ENCODE peak calls at places on chromosomes 3 and 15, in six cellular contexts. One of them, this sample, is unnamed.

GRCh38 chr3:28859897-28860296 is 421.0 kb upstream of the RBMS3 start:
- DNase-seq in H9: no peak
- DNase-seq in neuronal stem cell: no peak
- DNase-seq in IMR-90: no peak
- DNase-seq in H1: no peak
- DNase-seq in trophoblast cell: no peak
- DNase-seq in this sample: no peak

GRCh38 chr15:74843891-74844299 is 939 bp upstream of the ULK3 start:
- DNase-seq in H9: no peak
- DNase-seq in neuronal stem cell: no peak
- DNase-seq in IMR-90: no peak
- DNase-seq in H1: no peak
- DNase-seq in trophoblast cell: no peak
- DNase-seq in this sample: no peak

GRCh38 chr3:166263460-166263859 is 426.2 kb upstream of the BCHE start:
- DNase-seq in H9: no peak
- DNase-seq in neuronal stem cell: no peak
- DNase-seq in IMR-90: no peak
- DNase-seq in H1: no peak
- DNase-seq in trophoblast cell: no peak
- DNase-seq in this sample: no peak

GRCh38 chr15:27486036-27486435 is 515.1 kb downstream of the GABRG3 start:
- DNase-seq in H9: no peak
- DNase-seq in neuronal stem cell: no peak
- DNase-seq in IMR-90: no peak
- DNase-seq in H1: no peak
- DNase-seq in trophoblast cell: no peak
- DNase-seq in this sample: no peak

GRCh38 chr3:8970971-8971589 is 7.8 kb upstream of the RAD18 start:
- DNase-seq in H9: no peak
- DNase-seq in neuronal stem cell: peak
- DNase-seq in IMR-90: peak
- DNase-seq in H1: no peak
- DNase-seq in trophoblast cell: peak
- DNase-seq in this sample: peak

GRCh38 chr15:99121207-99121606 is 16.3 kb downstream of the SYNM start:
- DNase-seq in H9: no peak
- DNase-seq in neuronal stem cell: no peak
- DNase-seq in IMR-90: no peak
- DNase-seq in H1: no peak
- DNase-seq in trophoblast cell: no peak
- DNase-seq in this sample: no peak

GRCh38 chr3:49534581-49535495 is 19.4 kb upstream of the BSN start:
- DNase-seq in H9: peak
- DNase-seq in neuronal stem cell: peak
- DNase-seq in IMR-90: no peak
- DNase-seq in H1: peak
- DNase-seq in trophoblast cell: no peak
- DNase-seq in this sample: no peak

GRCh38 chr15:45499426-45499825 is 23.1 kb downstream of the SLC30A4 start:
- DNase-seq in H9: no peak
- DNase-seq in neuronal stem cell: no peak
- DNase-seq in IMR-90: no peak
- DNase-seq in H1: no peak
- DNase-seq in trophoblast cell: no peak
- DNase-seq in this sample: peak

GRCh38 chr15:51536965-51537574 is 85.5 kb downstream of the DMXL2 start:
- DNase-seq in H9: no peak
- DNase-seq in neuronal stem cell: no peak
- DNase-seq in IMR-90: peak
- DNase-seq in H1: no peak
- DNase-seq in trophoblast cell: no peak
- DNase-seq in this sample: peak

GRCh38 chr3:9976736-9977709 is 9.6 kb downstream of the EMC3 start:
- DNase-seq in H9: no peak
- DNase-seq in neuronal stem cell: no peak
- DNase-seq in IMR-90: peak
- DNase-seq in H1: no peak
- DNase-seq in trophoblast cell: peak
- DNase-seq in this sample: peak

GRCh38 chr3:70726966-70727365 is 414.5 kb upstream of the MDFIC2 start:
- DNase-seq in H9: no peak
- DNase-seq in neuronal stem cell: no peak
- DNase-seq in IMR-90: peak
- DNase-seq in H1: no peak
- DNase-seq in trophoblast cell: no peak
- DNase-seq in this sample: peak

GRCh38 chr3:134476306-134476705 is 9.5 kb downstream of the ANAPC13 start:
- DNase-seq in H9: no peak
- DNase-seq in neuronal stem cell: no peak
- DNase-seq in IMR-90: peak
- DNase-seq in H1: no peak
- DNase-seq in trophoblast cell: peak
- DNase-seq in this sample: peak

DNA sequence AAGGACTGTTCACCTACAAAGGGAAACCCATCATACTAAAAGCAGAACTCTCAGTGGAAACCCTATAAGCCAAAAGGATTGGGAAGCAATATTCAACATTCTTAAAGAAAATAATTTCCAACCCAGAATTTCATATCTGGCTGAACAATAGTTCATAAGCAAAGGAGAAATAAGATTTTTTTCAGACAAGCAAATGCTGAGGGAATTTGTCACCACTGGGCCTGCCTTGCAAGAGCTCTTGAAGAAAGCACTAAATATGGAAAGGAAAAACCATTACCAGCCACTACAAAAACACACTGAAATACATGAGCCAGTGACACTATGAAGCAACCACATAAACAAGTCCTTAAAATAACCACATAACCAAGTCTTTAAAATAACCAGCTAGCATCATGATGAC is 28.9 kb upstream of the DCBLD2 start:
- DNase-seq in H9: no peak
- DNase-seq in neuronal stem cell: no peak
- DNase-seq in IMR-90: no peak
- DNase-seq in H1: no peak
- DNase-seq in trophoblast cell: no peak
- DNase-seq in this sample: no peak
- H4K91ac ChIP-seq in H9: no peak
- H4K91ac ChIP-seq in neuronal stem cell: no peak
- H4K91ac ChIP-seq in IMR-90: no peak
- H4K91ac ChIP-seq in H1: no peak
- H4K91ac ChIP-seq in trophoblast cell: no peak
- H4K91ac ChIP-seq in this sample: no peak

DNA sequence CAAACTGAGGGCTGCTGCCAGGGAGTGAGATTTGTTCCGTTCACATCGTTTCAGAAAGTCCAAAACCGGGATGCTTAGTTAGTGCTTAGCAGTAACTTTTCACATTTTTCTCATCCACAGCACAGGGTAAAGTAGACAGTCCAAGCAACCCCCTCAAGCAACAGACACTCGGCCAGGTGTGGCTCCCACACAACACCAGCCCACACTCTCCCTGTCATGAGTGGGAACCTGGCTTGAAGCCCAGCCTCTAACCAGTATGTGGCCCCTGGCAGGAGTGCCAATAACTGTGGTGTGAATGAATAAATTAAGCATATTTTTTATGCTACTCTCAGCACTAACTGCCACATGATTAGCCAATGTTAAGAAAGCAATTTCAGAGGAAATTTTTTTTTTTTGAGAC is 9.9 kb downstream of the IL17RD start:
- DNase-seq in H9: no peak
- DNase-seq in neuronal stem cell: no peak
- DNase-seq in IMR-90: no peak
- DNase-seq in H1: no peak
- DNase-seq in trophoblast cell: no peak
- DNase-seq in this sample: no peak
- H4K91ac ChIP-seq in H9: no peak
- H4K91ac ChIP-seq in neuronal stem cell: no peak
- H4K91ac ChIP-seq in IMR-90: no peak
- H4K91ac ChIP-seq in H1: no peak
- H4K91ac ChIP-seq in trophoblast cell: no peak
- H4K91ac ChIP-seq in this sample: no peak

GRCh38 chr3:123218990-123219389 is 17.2 kb downstream of the SEC22A start:
- DNase-seq in H9: no peak
- DNase-seq in neuronal stem cell: no peak
- DNase-seq in IMR-90: no peak
- DNase-seq in H1: no peak
- DNase-seq in trophoblast cell: no peak
- DNase-seq in this sample: no peak
- H4K91ac ChIP-seq in H9: no peak
- H4K91ac ChIP-seq in neuronal stem cell: no peak
- H4K91ac ChIP-seq in IMR-90: no peak
- H4K91ac ChIP-seq in H1: no peak
- H4K91ac ChIP-seq in trophoblast cell: no peak
- H4K91ac ChIP-seq in this sample: no peak

DNA sequence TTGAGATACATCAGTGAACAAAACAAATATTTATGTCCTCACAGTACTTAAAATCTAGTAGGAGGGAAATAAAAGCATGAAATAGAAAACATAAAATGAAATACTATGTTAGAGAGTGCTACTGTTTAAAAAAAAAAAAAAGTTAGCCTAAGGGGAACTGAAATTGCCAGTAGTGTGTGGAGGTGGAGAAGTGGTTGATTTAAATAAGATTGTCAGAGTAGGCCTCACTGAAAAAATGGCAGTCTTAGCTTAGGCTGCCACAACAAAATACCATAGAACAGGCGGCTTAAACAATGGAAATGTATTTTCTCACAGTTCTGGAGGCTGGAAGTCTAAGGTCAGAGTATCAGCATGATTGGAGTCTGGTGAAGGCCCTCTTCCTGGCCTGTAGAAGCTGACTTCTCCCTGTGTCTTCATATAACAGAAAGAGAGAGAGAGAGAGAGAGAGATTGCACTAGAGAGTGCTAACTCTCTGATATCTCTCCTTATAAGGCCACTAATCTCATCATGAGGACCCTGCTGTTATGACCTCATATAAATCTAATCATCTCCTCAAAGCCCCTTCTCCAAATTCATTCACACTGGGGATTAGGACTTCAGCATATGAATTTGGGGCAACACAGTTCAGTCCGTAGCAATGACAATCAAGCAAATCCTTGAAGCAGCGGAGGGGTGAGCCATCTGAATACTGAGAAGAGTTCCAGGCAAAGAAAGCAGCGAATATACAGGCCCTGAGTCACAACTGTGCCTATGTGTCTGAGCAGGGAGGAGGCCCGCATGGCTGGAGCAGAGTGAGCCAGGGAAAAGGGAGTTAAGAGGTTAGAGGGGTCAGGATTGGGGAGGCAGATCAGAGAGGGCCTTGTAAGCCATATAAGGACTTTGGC is 23.6 kb upstream of the LRRC34 start:
- DNase-seq in H9: no peak
- DNase-seq in neuronal stem cell: no peak
- DNase-seq in IMR-90: peak
- DNase-seq in H1: no peak
- DNase-seq in trophoblast cell: no peak
- DNase-seq in this sample: no peak
- H4K91ac ChIP-seq in H9: no peak
- H4K91ac ChIP-seq in neuronal stem cell: no peak
- H4K91ac ChIP-seq in IMR-90: peak
- H4K91ac ChIP-seq in H1: no peak
- H4K91ac ChIP-seq in trophoblast cell: no peak
- H4K91ac ChIP-seq in this sample: no peak

DNA sequence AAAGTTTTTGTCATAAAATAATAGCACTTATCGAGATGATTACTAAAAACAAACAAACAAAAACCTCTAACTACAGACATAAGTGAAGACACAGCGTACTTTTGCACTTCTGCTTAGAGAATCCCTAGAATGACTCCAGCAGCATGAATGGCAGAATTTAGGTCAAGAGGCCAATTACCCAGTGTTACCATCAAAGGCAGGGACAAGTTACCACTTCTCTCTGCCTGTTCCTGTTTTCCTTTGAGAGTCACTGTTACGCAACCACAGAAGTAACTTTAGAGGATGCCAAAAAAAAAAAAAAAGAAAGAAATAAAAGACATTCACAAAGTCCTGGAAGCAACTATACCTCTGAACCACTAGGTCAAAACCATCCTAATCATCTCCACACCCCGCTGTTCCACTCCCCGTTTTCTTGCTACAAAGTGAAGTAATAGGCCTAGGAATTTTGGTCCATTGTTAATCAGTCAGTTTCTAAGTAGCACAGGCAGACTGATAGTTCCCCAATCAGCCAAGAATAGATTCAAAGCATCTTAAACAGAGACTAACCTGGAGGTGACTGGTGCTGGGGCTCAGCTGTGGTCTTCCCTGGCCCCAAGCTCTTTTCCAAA is 41.9 kb downstream of the FMN1 start:
- DNase-seq in H9: no peak
- DNase-seq in neuronal stem cell: no peak
- DNase-seq in IMR-90: peak
- DNase-seq in H1: no peak
- DNase-seq in trophoblast cell: no peak
- DNase-seq in this sample: no peak
- H4K91ac ChIP-seq in H9: no peak
- H4K91ac ChIP-seq in neuronal stem cell: no peak
- H4K91ac ChIP-seq in IMR-90: no peak
- H4K91ac ChIP-seq in H1: no peak
- H4K91ac ChIP-seq in trophoblast cell: peak
- H4K91ac ChIP-seq in this sample: no peak

GRCh38 chr3:65020233-65020632 is 332.4 kb upstream of the ADAMTS9 start:
- DNase-seq in H9: no peak
- DNase-seq in neuronal stem cell: no peak
- DNase-seq in IMR-90: no peak
- DNase-seq in H1: no peak
- DNase-seq in trophoblast cell: no peak
- DNase-seq in this sample: no peak
- H4K91ac ChIP-seq in H9: no peak
- H4K91ac ChIP-seq in neuronal stem cell: no peak
- H4K91ac ChIP-seq in IMR-90: no peak
- H4K91ac ChIP-seq in H1: no peak
- H4K91ac ChIP-seq in trophoblast cell: no peak
- H4K91ac ChIP-seq in this sample: no peak

DNA sequence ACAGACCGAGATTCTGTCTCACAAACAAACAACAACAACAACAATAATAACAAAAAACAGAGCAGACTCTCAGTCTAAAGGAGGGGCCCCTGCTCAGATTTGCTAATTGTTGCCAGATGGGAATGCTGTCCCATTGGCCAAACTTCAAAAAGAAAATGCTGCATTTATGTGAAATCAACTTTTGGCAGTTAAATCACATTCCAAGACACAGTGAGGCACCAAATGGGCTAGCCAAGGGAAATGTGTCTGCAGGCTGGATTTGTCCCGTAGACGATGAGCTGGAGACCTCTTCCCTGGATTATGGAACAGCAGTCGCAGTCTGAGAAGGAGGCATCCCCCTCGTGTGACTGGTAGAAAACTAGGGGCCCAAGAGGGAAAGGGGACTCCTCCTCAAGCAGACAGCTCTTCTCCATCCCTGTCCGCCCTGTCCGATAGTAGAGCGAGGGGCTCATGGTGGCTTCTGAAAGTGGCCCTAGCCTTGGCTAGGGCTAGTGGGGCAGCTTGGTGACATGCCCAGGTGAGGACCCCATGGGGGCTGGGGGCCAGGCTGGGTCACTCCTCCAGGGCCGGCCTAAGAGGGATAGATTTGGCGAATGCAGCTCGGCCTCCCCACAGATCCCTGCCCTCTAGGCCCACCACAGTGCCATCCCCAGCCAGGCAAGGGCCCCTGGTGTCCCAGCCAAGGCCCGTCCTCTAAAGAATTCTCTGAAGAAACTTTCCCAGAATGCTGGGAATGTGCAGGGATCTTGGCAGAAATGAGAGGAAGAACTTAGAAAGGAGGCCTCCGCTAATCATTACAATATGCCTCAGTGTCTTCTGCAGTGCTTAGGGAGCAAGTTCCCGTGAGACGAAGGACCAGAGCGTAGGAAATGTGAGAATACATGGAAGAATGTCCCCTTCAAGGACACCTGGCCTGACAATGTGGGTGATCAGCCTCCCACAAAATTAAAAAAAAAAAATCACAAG is 2.0 kb downstream of the SLC22A14 start:
- DNase-seq in H9: no peak
- DNase-seq in neuronal stem cell: no peak
- DNase-seq in IMR-90: peak
- DNase-seq in H1: no peak
- DNase-seq in trophoblast cell: no peak
- DNase-seq in this sample: no peak
- H4K91ac ChIP-seq in H9: no peak
- H4K91ac ChIP-seq in neuronal stem cell: no peak
- H4K91ac ChIP-seq in IMR-90: no peak
- H4K91ac ChIP-seq in H1: no peak
- H4K91ac ChIP-seq in trophoblast cell: no peak
- H4K91ac ChIP-seq in this sample: no peak

This sample was measured in mesenchymal stem cell.